ENCODE peak calls at places on chromosomes 2 and 18, in eight cellular contexts. One of them, this sample, is unnamed.

GRCh38 chr18:48918156-48918555 is 32.6 kb downstream of the SMAD7 start:
- DNase-seq in H7: no peak
- DNase-seq in AG10803: no peak
- DNase-seq in spleen: no peak
- DNase-seq in psoas muscle: no peak
- DNase-seq in DMS153: no peak
- DNase-seq in pancreas: no peak
- DNase-seq in stimulated activated CD8-positive, alpha-beta memory T cell treated with anti-CD3 and anti-CD28 coated beads, Interleukin-2, amount 100 ng/mL, for 48 hours: no peak
- DNase-seq in this sample: no peak

GRCh38 chr2:168194784-168195522 is 52.4 kb downstream of the STK39 start:
- DNase-seq in pancreas: no peak
- DNase-seq in DMS153: no peak
- DNase-seq in H7: no peak
- DNase-seq in AG10803: peak
- DNase-seq in spleen: peak
- DNase-seq in psoas muscle: no peak
- DNase-seq in stimulated activated CD8-positive, alpha-beta memory T cell treated with anti-CD3 and anti-CD28 coated beads, Interleukin-2, amount 100 ng/mL, for 48 hours: no peak
- DNase-seq in this sample: no peak

GRCh38 chr2:218013289-218013688 is 10.5 kb upstream of the TNS1 start:
- DNase-seq in H7: no peak
- DNase-seq in spleen: no peak
- DNase-seq in DMS153: no peak
- DNase-seq in psoas muscle: peak
- DNase-seq in AG10803: no peak
- DNase-seq in stimulated activated CD8-positive, alpha-beta memory T cell treated with anti-CD3 and anti-CD28 coated beads, Interleukin-2, amount 100 ng/mL, for 48 hours: no peak
- DNase-seq in pancreas: no peak
- DNase-seq in this sample: no peak

GRCh38 chr2:160214461-160215055 is 14.5 kb upstream of the ITGB6 start:
- DNase-seq in spleen: no peak
- DNase-seq in AG10803: peak
- DNase-seq in H7: no peak
- DNase-seq in psoas muscle: peak
- DNase-seq in stimulated activated CD8-positive, alpha-beta memory T cell treated with anti-CD3 and anti-CD28 coated beads, Interleukin-2, amount 100 ng/mL, for 48 hours: no peak
- DNase-seq in pancreas: no peak
- DNase-seq in DMS153: no peak
- DNase-seq in this sample: no peak

GRCh38 chr2:169732583-169733358 is 861 bp upstream of the KLHL23 start:
- DNase-seq in psoas muscle: no peak
- DNase-seq in DMS153: no peak
- DNase-seq in pancreas: no peak
- DNase-seq in stimulated activated CD8-positive, alpha-beta memory T cell treated with anti-CD3 and anti-CD28 coated beads, Interleukin-2, amount 100 ng/mL, for 48 hours: no peak
- DNase-seq in AG10803: no peak
- DNase-seq in H7: no peak
- DNase-seq in spleen: no peak
- DNase-seq in this sample: no peak

GRCh38 chr2:188622898-188623297 is 331.2 kb downstream of the GULP1 start:
- DNase-seq in H7: no peak
- DNase-seq in psoas muscle: no peak
- DNase-seq in DMS153: no peak
- DNase-seq in stimulated activated CD8-positive, alpha-beta memory T cell treated with anti-CD3 and anti-CD28 coated beads, Interleukin-2, amount 100 ng/mL, for 48 hours: no peak
- DNase-seq in pancreas: no peak
- DNase-seq in spleen: no peak
- DNase-seq in AG10803: peak
- DNase-seq in this sample: no peak

GRCh38 chr2:10665833-10666232 is 23.9 kb downstream of the NOL10 start:
- DNase-seq in AG10803: no peak
- DNase-seq in psoas muscle: no peak
- DNase-seq in DMS153: no peak
- DNase-seq in stimulated activated CD8-positive, alpha-beta memory T cell treated with anti-CD3 and anti-CD28 coated beads, Interleukin-2, amount 100 ng/mL, for 48 hours: no peak
- DNase-seq in H7: no peak
- DNase-seq in spleen: no peak
- DNase-seq in pancreas: no peak
- DNase-seq in this sample: no peak

GRCh38 chr2:162184796-162185195 is 32.7 kb upstream of the GCG start:
- DNase-seq in pancreas: no peak
- DNase-seq in spleen: no peak
- DNase-seq in stimulated activated CD8-positive, alpha-beta memory T cell treated with anti-CD3 and anti-CD28 coated beads, Interleukin-2, amount 100 ng/mL, for 48 hours: no peak
- DNase-seq in psoas muscle: no peak
- DNase-seq in DMS153: peak
- DNase-seq in AG10803: no peak
- DNase-seq in H7: no peak
- DNase-seq in this sample: no peak

GRCh38 chr2:38600242-38600891 is 2.4 kb downstream of the HNRNPLL start:
- DNase-seq in psoas muscle: no peak
- DNase-seq in pancreas: no peak
- DNase-seq in H7: peak
- DNase-seq in spleen: no peak
- DNase-seq in AG10803: peak
- DNase-seq in stimulated activated CD8-positive, alpha-beta memory T cell treated with anti-CD3 and anti-CD28 coated beads, Interleukin-2, amount 100 ng/mL, for 48 hours: no peak
- DNase-seq in DMS153: no peak
- DNase-seq in this sample: no peak

GRCh38 chr2:95234286-95234785 is 27.0 kb downstream of the ZNF892 start:
- DNase-seq in spleen: no peak
- DNase-seq in stimulated activated CD8-positive, alpha-beta memory T cell treated with anti-CD3 and anti-CD28 coated beads, Interleukin-2, amount 100 ng/mL, for 48 hours: no peak
- DNase-seq in DMS153: no peak
- DNase-seq in AG10803: no peak
- DNase-seq in H7: no peak
- DNase-seq in pancreas: no peak
- DNase-seq in psoas muscle: no peak
- DNase-seq in this sample: no peak

GRCh38 chr2:148756292-148756975 is 111.9 kb downstream of the EPC2 start:
- DNase-seq in psoas muscle: no peak
- DNase-seq in stimulated activated CD8-positive, alpha-beta memory T cell treated with anti-CD3 and anti-CD28 coated beads, Interleukin-2, amount 100 ng/mL, for 48 hours: no peak
- DNase-seq in spleen: no peak
- DNase-seq in pancreas: no peak
- DNase-seq in DMS153: no peak
- DNase-seq in H7: no peak
- DNase-seq in AG10803: peak
- DNase-seq in this sample: no peak

GRCh38 chr2:74531666-74532065 is 1.9 kb downstream of the HTRA2 start:
- DNase-seq in DMS153: no peak
- DNase-seq in stimulated activated CD8-positive, alpha-beta memory T cell treated with anti-CD3 and anti-CD28 coated beads, Interleukin-2, amount 100 ng/mL, for 48 hours: no peak
- DNase-seq in pancreas: no peak
- DNase-seq in psoas muscle: no peak
- DNase-seq in spleen: peak
- DNase-seq in AG10803: no peak
- DNase-seq in H7: no peak
- DNase-seq in this sample: no peak

GRCh38 chr2:75320893-75321292 is 121.6 kb upstream of the TACR1 start:
- DNase-seq in stimulated activated CD8-positive, alpha-beta memory T cell treated with anti-CD3 and anti-CD28 coated beads, Interleukin-2, amount 100 ng/mL, for 48 hours: no peak
- DNase-seq in pancreas: no peak
- DNase-seq in AG10803: peak
- DNase-seq in H7: no peak
- DNase-seq in DMS153: no peak
- DNase-seq in spleen: no peak
- DNase-seq in psoas muscle: no peak
- DNase-seq in this sample: no peak

GRCh38 chr2:107989445-107989844 is 3.1 kb downstream of the SLC5A7 start:
- DNase-seq in H7: peak
- DNase-seq in pancreas: no peak
- DNase-seq in DMS153: no peak
- DNase-seq in stimulated activated CD8-positive, alpha-beta memory T cell treated with anti-CD3 and anti-CD28 coated beads, Interleukin-2, amount 100 ng/mL, for 48 hours: no peak
- DNase-seq in psoas muscle: no peak
- DNase-seq in AG10803: no peak
- DNase-seq in spleen: no peak
- DNase-seq in this sample: no peak

GRCh38 chr2:151981886-151982285 is 117.0 kb downstream of the CACNB4 start:
- DNase-seq in DMS153: no peak
- DNase-seq in H7: no peak
- DNase-seq in stimulated activated CD8-positive, alpha-beta memory T cell treated with anti-CD3 and anti-CD28 coated beads, Interleukin-2, amount 100 ng/mL, for 48 hours: no peak
- DNase-seq in spleen: no peak
- DNase-seq in AG10803: no peak
- DNase-seq in psoas muscle: no peak
- DNase-seq in pancreas: no peak
- DNase-seq in this sample: no peak

GRCh38 chr2:236177604-236177966 is 9.4 kb upstream of the GBX2 start:
- DNase-seq in DMS153: no peak
- DNase-seq in stimulated activated CD8-positive, alpha-beta memory T cell treated with anti-CD3 and anti-CD28 coated beads, Interleukin-2, amount 100 ng/mL, for 48 hours: no peak
- DNase-seq in spleen: no peak
- DNase-seq in AG10803: peak
- DNase-seq in H7: peak
- DNase-seq in pancreas: no peak
- DNase-seq in psoas muscle: peak
- DNase-seq in this sample: no peak

GRCh38 chr18:31197676-31198075 is 35.0 kb upstream of the DSC1 start:
- DNase-seq in DMS153: no peak
- DNase-seq in spleen: no peak
- DNase-seq in psoas muscle: no peak
- DNase-seq in AG10803: no peak
- DNase-seq in stimulated activated CD8-positive, alpha-beta memory T cell treated with anti-CD3 and anti-CD28 coated beads, Interleukin-2, amount 100 ng/mL, for 48 hours: no peak
- DNase-seq in pancreas: no peak
- DNase-seq in H7: no peak
- DNase-seq in this sample: no peak

GRCh38 chr2:26438926-26439325 is 37.2 kb downstream of the DRC1 start:
- DNase-seq in psoas muscle: no peak
- DNase-seq in AG10803: peak
- DNase-seq in H7: no peak
- DNase-seq in spleen: no peak
- DNase-seq in DMS153: no peak
- DNase-seq in stimulated activated CD8-positive, alpha-beta memory T cell treated with anti-CD3 and anti-CD28 coated beads, Interleukin-2, amount 100 ng/mL, for 48 hours: no peak
- DNase-seq in pancreas: no peak
- DNase-seq in this sample: no peak

GRCh38 chr2:8058652-8059051 is 623.2 kb upstream of the ID2 start:
- DNase-seq in psoas muscle: no peak
- DNase-seq in H7: no peak
- DNase-seq in spleen: no peak
- DNase-seq in pancreas: no peak
- DNase-seq in stimulated activated CD8-positive, alpha-beta memory T cell treated with anti-CD3 and anti-CD28 coated beads, Interleukin-2, amount 100 ng/mL, for 48 hours: no peak
- DNase-seq in AG10803: no peak
- DNase-seq in DMS153: peak
- DNase-seq in this sample: no peak

GRCh38 chr2:238505119-238505891 is 78.6 kb downstream of the ASB1 start:
- DNase-seq in pancreas: no peak
- DNase-seq in psoas muscle: no peak
- DNase-seq in H7: no peak
- DNase-seq in DMS153: no peak
- DNase-seq in spleen: peak
- DNase-seq in stimulated activated CD8-positive, alpha-beta memory T cell treated with anti-CD3 and anti-CD28 coated beads, Interleukin-2, amount 100 ng/mL, for 48 hours: no peak
- DNase-seq in AG10803: no peak
- DNase-seq in this sample: no peak

GRCh38 chr18:56200381-56200831 is 438.0 kb downstream of the TXNL1 start:
- DNase-seq in spleen: no peak
- DNase-seq in DMS153: no peak
- DNase-seq in stimulated activated CD8-positive, alpha-beta memory T cell treated with anti-CD3 and anti-CD28 coated beads, Interleukin-2, amount 100 ng/mL, for 48 hours: no peak
- DNase-seq in psoas muscle: no peak
- DNase-seq in pancreas: no peak
- DNase-seq in H7: no peak
- DNase-seq in AG10803: peak
- DNase-seq in this sample: no peak

GRCh38 chr2:20232837-20233207 is 7.9 kb upstream of the SDC1 start:
- DNase-seq in DMS153: no peak
- DNase-seq in psoas muscle: no peak
- DNase-seq in pancreas: no peak
- DNase-seq in spleen: no peak
- DNase-seq in stimulated activated CD8-positive, alpha-beta memory T cell treated with anti-CD3 and anti-CD28 coated beads, Interleukin-2, amount 100 ng/mL, for 48 hours: no peak
- DNase-seq in H7: peak
- DNase-seq in AG10803: no peak
- DNase-seq in this sample: no peak

GRCh38 chr2:127721978-127722355 is 20.7 kb downstream of the SFT2D3 start:
- DNase-seq in pancreas: no peak
- DNase-seq in psoas muscle: no peak
- DNase-seq in H7: no peak
- DNase-seq in AG10803: no peak
- DNase-seq in spleen: no peak
- DNase-seq in DMS153: no peak
- DNase-seq in stimulated activated CD8-positive, alpha-beta memory T cell treated with anti-CD3 and anti-CD28 coated beads, Interleukin-2, amount 100 ng/mL, for 48 hours: no peak
- DNase-seq in this sample: no peak

GRCh38 chr18:58247363-58247834 is 203.4 kb downstream of the NEDD4L start:
- DNase-seq in spleen: no peak
- DNase-seq in stimulated activated CD8-positive, alpha-beta memory T cell treated with anti-CD3 and anti-CD28 coated beads, Interleukin-2, amount 100 ng/mL, for 48 hours: no peak
- DNase-seq in psoas muscle: no peak
- DNase-seq in AG10803: no peak
- DNase-seq in pancreas: no peak
- DNase-seq in DMS153: peak
- DNase-seq in H7: peak
- DNase-seq in this sample: no peak

GRCh38 chr2:48530033-48530804 is at the start of gene STON1:
- DNase-seq in DMS153: no peak
- DNase-seq in AG10803: peak
- DNase-seq in H7: peak
- DNase-seq in stimulated activated CD8-positive, alpha-beta memory T cell treated with anti-CD3 and anti-CD28 coated beads, Interleukin-2, amount 100 ng/mL, for 48 hours: peak
- DNase-seq in pancreas: peak
- DNase-seq in psoas muscle: peak
- DNase-seq in spleen: peak
- DNase-seq in this sample: peak

GRCh38 chr18:48060346-48060745 is 129.9 kb upstream of the SMAD2 start:
- DNase-seq in psoas muscle: no peak
- DNase-seq in spleen: peak
- DNase-seq in stimulated activated CD8-positive, alpha-beta memory T cell treated with anti-CD3 and anti-CD28 coated beads, Interleukin-2, amount 100 ng/mL, for 48 hours: no peak
- DNase-seq in AG10803: no peak
- DNase-seq in DMS153: no peak
- DNase-seq in pancreas: no peak
- DNase-seq in H7: no peak
- DNase-seq in this sample: no peak

GRCh38 chr2:37196320-37197195 is at the start of gene CEBPZOS:
- DNase-seq in psoas muscle: peak
- DNase-seq in DMS153: peak
- DNase-seq in H7: peak
- DNase-seq in spleen: peak
- DNase-seq in stimulated activated CD8-positive, alpha-beta memory T cell treated with anti-CD3 and anti-CD28 coated beads, Interleukin-2, amount 100 ng/mL, for 48 hours: peak
- DNase-seq in pancreas: peak
- DNase-seq in AG10803: peak
- DNase-seq in this sample: peak

GRCh38 chr2:42127425-42128424 is 41.4 kb upstream of the EML4 start:
- DNase-seq in spleen: no peak
- DNase-seq in psoas muscle: no peak
- DNase-seq in DMS153: no peak
- DNase-seq in stimulated activated CD8-positive, alpha-beta memory T cell treated with anti-CD3 and anti-CD28 coated beads, Interleukin-2, amount 100 ng/mL, for 48 hours: no peak
- DNase-seq in H7: no peak
- DNase-seq in AG10803: no peak
- DNase-seq in pancreas: no peak
- DNase-seq in this sample: peak

GRCh38 chr2:37324536-37324785 is 172 bp downstream of the PRKD3 start:
- DNase-seq in spleen: peak
- DNase-seq in AG10803: peak
- DNase-seq in DMS153: no peak
- DNase-seq in psoas muscle: peak
- DNase-seq in H7: no peak
- DNase-seq in stimulated activated CD8-positive, alpha-beta memory T cell treated with anti-CD3 and anti-CD28 coated beads, Interleukin-2, amount 100 ng/mL, for 48 hours: no peak
- DNase-seq in pancreas: peak
- DNase-seq in this sample: peak

GRCh38 chr2:47572136-47572535 is 169.2 kb downstream of the MSH2 start:
- DNase-seq in spleen: no peak
- DNase-seq in AG10803: no peak
- DNase-seq in stimulated activated CD8-positive, alpha-beta memory T cell treated with anti-CD3 and anti-CD28 coated beads, Interleukin-2, amount 100 ng/mL, for 48 hours: no peak
- DNase-seq in psoas muscle: no peak
- DNase-seq in pancreas: no peak
- DNase-seq in H7: peak
- DNase-seq in DMS153: no peak
- DNase-seq in this sample: no peak

GRCh38 chr2:191693778-191694177 is 15.8 kb downstream of the NABP1 start:
- DNase-seq in AG10803: no peak
- DNase-seq in H7: no peak
- DNase-seq in pancreas: no peak
- DNase-seq in spleen: no peak
- DNase-seq in psoas muscle: no peak
- DNase-seq in stimulated activated CD8-positive, alpha-beta memory T cell treated with anti-CD3 and anti-CD28 coated beads, Interleukin-2, amount 100 ng/mL, for 48 hours: no peak
- DNase-seq in DMS153: no peak
- DNase-seq in this sample: no peak

GRCh38 chr2:191296083-191297006 is 51.1 kb downstream of the MYO1B start:
- DNase-seq in spleen: no peak
- DNase-seq in AG10803: peak
- DNase-seq in stimulated activated CD8-positive, alpha-beta memory T cell treated with anti-CD3 and anti-CD28 coated beads, Interleukin-2, amount 100 ng/mL, for 48 hours: no peak
- DNase-seq in psoas muscle: no peak
- DNase-seq in DMS153: no peak
- DNase-seq in H7: no peak
- DNase-seq in pancreas: no peak
- DNase-seq in this sample: no peak

GRCh38 chr18:26821181-26821580 is 44.3 kb downstream of the AQP4 start:
- DNase-seq in spleen: no peak
- DNase-seq in DMS153: no peak
- DNase-seq in AG10803: no peak
- DNase-seq in stimulated activated CD8-positive, alpha-beta memory T cell treated with anti-CD3 and anti-CD28 coated beads, Interleukin-2, amount 100 ng/mL, for 48 hours: no peak
- DNase-seq in H7: peak
- DNase-seq in psoas muscle: no peak
- DNase-seq in pancreas: no peak
- DNase-seq in this sample: no peak

GRCh38 chr2:133667085-133667484 is 98.8 kb upstream of the NCKAP5 start:
- DNase-seq in psoas muscle: no peak
- DNase-seq in AG10803: peak
- DNase-seq in stimulated activated CD8-positive, alpha-beta memory T cell treated with anti-CD3 and anti-CD28 coated beads, Interleukin-2, amount 100 ng/mL, for 48 hours: no peak
- DNase-seq in spleen: no peak
- DNase-seq in H7: no peak
- DNase-seq in pancreas: no peak
- DNase-seq in DMS153: peak
- DNase-seq in this sample: no peak